ENCODE peak calls at places on chromosome 21, in five cellular contexts. One of them, this sample, is unnamed. For H3K9me3 and H3K36me3, the result is how much of the 10 kb centered on the place peaks cover.

GRCh38 chr21:31347435-31348032 is 3.5 kb upstream of the TIAM1 start:
- DNase-seq in left ventricle myocardium inferior: no peak
- DNase-seq in small intestine: no peak
- DNase-seq in aorta: no peak
- DNase-seq in tibial artery: no peak
- DNase-seq in this sample: no peak

GRCh38 chr21:38037416-38037815 is 121.2 kb upstream of the KCNJ6 start:
- DNase-seq in left ventricle myocardium inferior: no peak
- DNase-seq in small intestine: no peak
- DNase-seq in aorta: no peak
- DNase-seq in tibial artery: no peak
- DNase-seq in this sample: no peak

GRCh38 chr21:39564200-39564599 is 48.5 kb upstream of the B3GALT5 start:
- DNase-seq in left ventricle myocardium inferior: peak
- DNase-seq in small intestine: no peak
- DNase-seq in aorta: no peak
- DNase-seq in tibial artery: no peak
- DNase-seq in this sample: no peak

GRCh38 chr21:35533893-35534292 is 484.8 kb upstream of the RUNX1 start:
- DNase-seq in left ventricle myocardium inferior: no peak
- DNase-seq in small intestine: no peak
- DNase-seq in aorta: no peak
- DNase-seq in tibial artery: no peak
- DNase-seq in this sample: no peak

GRCh38 chr21:35265170-35265877 is 216.2 kb upstream of the RUNX1 start:
- DNase-seq in left ventricle myocardium inferior: no peak
- DNase-seq in small intestine: peak
- DNase-seq in aorta: no peak
- DNase-seq in tibial artery: no peak
- DNase-seq in this sample: no peak

GRCh38 chr21:25370311-25370744 is 237.0 kb downstream of the MRPL39 start:
- DNase-seq in left ventricle myocardium inferior: no peak
- DNase-seq in small intestine: no peak
- DNase-seq in aorta: peak
- DNase-seq in tibial artery: no peak
- DNase-seq in this sample: no peak

GRCh38 chr21:30468912-30469812 is 11.0 kb downstream of the KRTAP19-1 start:
- DNase-seq in left ventricle myocardium inferior: no peak
- DNase-seq in small intestine: no peak
- DNase-seq in aorta: no peak
- DNase-seq in tibial artery: no peak
- DNase-seq in this sample: no peak

GRCh38 chr21:21064353-21064752 is 66.1 kb downstream of the NCAM2 start:
- DNase-seq in left ventricle myocardium inferior: no peak
- DNase-seq in small intestine: no peak
- DNase-seq in aorta: no peak
- DNase-seq in tibial artery: no peak
- DNase-seq in this sample: no peak

GRCh38 chr21:29771491-29772066 is 168.2 kb downstream of the GRIK1 start:
- DNase-seq in left ventricle myocardium inferior: no peak
- DNase-seq in small intestine: no peak
- DNase-seq in aorta: no peak
- DNase-seq in tibial artery: no peak
- DNase-seq in this sample: no peak

GRCh38 chr21:37593740-37594471 is 227.3 kb downstream of the DYRK1A start:
- DNase-seq in left ventricle myocardium inferior: no peak
- DNase-seq in small intestine: no peak
- DNase-seq in aorta: no peak
- DNase-seq in tibial artery: no peak
- DNase-seq in this sample: no peak

GRCh38 chr21:37079211-37079824 is 6.3 kb downstream of the TTC3 start:
- DNase-seq in left ventricle myocardium inferior: no peak
- DNase-seq in small intestine: no peak
- DNase-seq in aorta: no peak
- DNase-seq in tibial artery: no peak
- DNase-seq in this sample: no peak

GRCh38 chr21:26185021-26185420 is 14.5 kb upstream of the APP start:
- DNase-seq in left ventricle myocardium inferior: no peak
- DNase-seq in small intestine: no peak
- DNase-seq in aorta: no peak
- DNase-seq in tibial artery: no peak
- DNase-seq in this sample: no peak

DNA sequence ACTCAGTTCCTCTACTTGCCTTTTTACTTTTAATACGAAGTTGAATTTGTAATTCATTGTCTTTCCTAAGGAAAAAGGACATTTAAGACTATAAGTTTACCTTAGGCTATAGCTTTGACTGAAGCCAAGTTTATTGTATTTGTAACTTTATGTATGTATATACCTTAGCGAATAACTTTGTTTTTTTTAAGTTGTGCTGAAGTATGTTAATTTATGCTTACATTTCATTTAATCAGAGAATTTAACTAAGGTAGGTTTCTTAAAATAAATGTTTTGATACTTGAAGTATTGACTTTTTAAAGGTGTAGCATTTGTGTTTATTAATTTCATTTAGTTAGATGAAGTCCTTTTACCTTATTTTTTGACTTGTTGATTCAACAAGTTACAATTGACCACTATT is 55.2 kb upstream of the TPTE start:
- DNase-seq in left ventricle myocardium inferior: no peak
- DNase-seq in small intestine: no peak
- DNase-seq in aorta: no peak
- DNase-seq in tibial artery: no peak
- DNase-seq in this sample: no peak
- H3K9me3 ChIP-seq in left ventricle myocardium inferior: under half
- H3K9me3 ChIP-seq in small intestine: under half
- H3K9me3 ChIP-seq in aorta: under half
- H3K9me3 ChIP-seq in tibial artery: under half
- H3K9me3 ChIP-seq in this sample: under half

DNA sequence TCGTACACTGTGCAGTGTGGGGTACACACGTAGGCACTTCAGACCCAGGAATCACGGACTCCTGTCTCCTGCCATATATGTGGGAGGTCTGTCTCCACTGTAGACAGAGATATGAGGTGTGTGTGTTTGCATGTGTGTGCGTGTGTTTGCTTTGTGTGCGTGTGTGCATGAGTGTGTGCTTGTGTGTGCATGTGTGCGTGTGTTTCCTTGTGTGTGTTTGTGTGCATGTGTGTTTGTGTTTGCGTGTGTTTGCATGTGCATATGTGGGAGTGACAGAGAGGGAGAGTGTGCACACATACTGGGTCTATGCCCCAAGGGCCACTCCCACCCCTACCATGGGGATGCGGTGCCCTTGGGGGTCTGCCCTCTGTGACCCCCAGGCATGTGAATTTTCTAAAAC is 94.5 kb downstream of the SIK1 start:
- DNase-seq in left ventricle myocardium inferior: no peak
- DNase-seq in small intestine: no peak
- DNase-seq in aorta: no peak
- DNase-seq in tibial artery: no peak
- DNase-seq in this sample: no peak
- H3K27ac ChIP-seq in left ventricle myocardium inferior: no peak
- H3K27ac ChIP-seq in small intestine: no peak
- H3K27ac ChIP-seq in aorta: no peak
- H3K27ac ChIP-seq in tibial artery: peak
- H3K27ac ChIP-seq in this sample: no peak

GRCh38 chr21:33572350-33572749 is 16.1 kb downstream of the DONSON start:
- DNase-seq in left ventricle myocardium inferior: no peak
- DNase-seq in small intestine: peak
- DNase-seq in aorta: no peak
- DNase-seq in tibial artery: no peak
- DNase-seq in this sample: no peak
- H3K36me3 ChIP-seq in left ventricle myocardium inferior: half or more
- H3K36me3 ChIP-seq in small intestine: under half
- H3K36me3 ChIP-seq in aorta: under half
- H3K36me3 ChIP-seq in tibial artery: half or more
- H3K36me3 ChIP-seq in this sample: under half

DNA sequence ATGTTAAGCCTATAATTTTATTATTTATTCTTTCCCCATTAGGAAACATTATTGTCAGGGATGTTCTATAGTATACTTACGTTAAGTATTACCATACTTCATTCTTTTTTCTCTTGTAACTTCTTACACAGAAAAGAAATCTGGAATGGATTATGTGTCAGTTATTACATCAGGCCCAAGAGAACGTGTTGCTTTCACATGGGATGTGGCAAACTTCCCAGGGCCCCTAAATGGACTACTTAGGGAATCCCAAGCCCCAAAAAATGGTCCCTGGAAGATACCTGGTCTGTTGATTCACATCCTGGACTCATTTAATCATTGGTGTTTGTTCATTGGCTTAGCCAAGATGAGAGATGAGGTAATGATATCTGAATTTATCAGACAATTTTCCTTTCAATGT is 249.8 kb downstream of the NRIP1 start:
- DNase-seq in left ventricle myocardium inferior: no peak
- DNase-seq in small intestine: no peak
- DNase-seq in aorta: no peak
- DNase-seq in tibial artery: no peak
- DNase-seq in this sample: no peak
- H3K9me3 ChIP-seq in left ventricle myocardium inferior: under half
- H3K9me3 ChIP-seq in small intestine: under half
- H3K9me3 ChIP-seq in aorta: under half
- H3K9me3 ChIP-seq in tibial artery: under half
- H3K9me3 ChIP-seq in this sample: under half

DNA sequence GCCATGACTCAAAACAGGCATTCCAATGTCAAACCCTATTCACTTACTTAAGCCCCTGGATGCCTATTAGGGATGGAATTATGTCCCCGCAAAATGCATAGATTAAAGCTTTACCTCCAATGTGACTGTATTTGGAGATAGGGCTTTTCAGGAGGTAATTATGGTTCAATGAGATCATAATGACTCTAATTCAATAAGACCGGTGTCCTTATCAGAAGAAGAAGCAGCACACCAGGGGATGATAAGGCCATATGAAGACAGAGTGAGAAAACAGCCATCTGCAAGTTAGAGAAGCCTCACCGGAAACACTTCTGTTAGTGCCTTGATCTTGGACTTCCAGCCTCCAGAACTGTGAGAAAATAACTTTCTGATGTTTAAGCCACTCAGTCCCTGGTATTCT is 1131.8 kb upstream of the TMPRSS15 start:
- DNase-seq in left ventricle myocardium inferior: no peak
- DNase-seq in small intestine: no peak
- DNase-seq in aorta: no peak
- DNase-seq in tibial artery: no peak
- DNase-seq in this sample: no peak
- H3K27ac ChIP-seq in left ventricle myocardium inferior: no peak
- H3K27ac ChIP-seq in small intestine: no peak
- H3K27ac ChIP-seq in aorta: no peak
- H3K27ac ChIP-seq in tibial artery: no peak
- H3K27ac ChIP-seq in this sample: no peak

DNA sequence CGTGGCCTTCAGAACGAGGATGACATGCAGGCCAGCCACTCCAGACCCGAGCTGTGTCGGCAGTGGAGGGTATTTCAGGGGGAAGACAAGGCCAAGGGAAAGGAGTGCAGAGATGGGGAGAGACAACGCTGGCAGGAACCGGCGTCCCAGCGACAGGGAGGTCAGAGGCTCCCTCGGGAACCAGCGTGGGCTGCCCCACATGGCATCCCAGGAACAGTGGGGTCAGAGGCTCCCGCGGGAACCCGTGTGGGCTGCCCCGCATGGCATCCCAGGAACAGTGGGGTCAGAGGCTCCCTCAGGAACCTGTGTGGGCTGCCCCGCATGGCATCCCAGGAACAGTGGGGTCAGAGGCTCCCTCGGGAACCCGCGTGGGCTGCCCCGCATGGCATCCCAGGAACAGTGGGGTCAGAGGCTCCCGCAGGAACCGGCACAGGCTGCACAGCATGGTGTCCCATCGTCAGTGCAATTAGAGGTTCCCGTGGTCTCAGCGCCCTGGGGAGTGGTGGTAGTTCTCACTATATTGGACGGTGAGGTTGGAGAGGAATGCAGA is 43.0 kb downstream of the SLC19A1 start:
- DNase-seq in left ventricle myocardium inferior: peak
- DNase-seq in small intestine: no peak
- DNase-seq in aorta: peak
- DNase-seq in tibial artery: peak
- DNase-seq in this sample: no peak
- H3K36me3 ChIP-seq in left ventricle myocardium inferior: half or more
- H3K36me3 ChIP-seq in small intestine: under half
- H3K36me3 ChIP-seq in aorta: under half
- H3K36me3 ChIP-seq in tibial artery: half or more
- H3K36me3 ChIP-seq in this sample: half or more

GRCh38 chr21:28215214-28215954 is 777.3 kb downstream of the LTN1 start:
- DNase-seq in left ventricle myocardium inferior: no peak
- DNase-seq in small intestine: no peak
- DNase-seq in aorta: no peak
- DNase-seq in tibial artery: no peak
- DNase-seq in this sample: no peak

GRCh38 chr21:28216976-28217523 is 775.6 kb downstream of the LTN1 start:
- DNase-seq in left ventricle myocardium inferior: no peak
- DNase-seq in small intestine: no peak
- DNase-seq in aorta: no peak
- DNase-seq in tibial artery: no peak
- DNase-seq in this sample: no peak

GRCh38 chr21:28212056-28212455 is 780.6 kb downstream of the LTN1 start:
- DNase-seq in left ventricle myocardium inferior: no peak
- DNase-seq in small intestine: no peak
- DNase-seq in aorta: no peak
- DNase-seq in tibial artery: no peak
- DNase-seq in this sample: no peak

GRCh38 chr21:28207776-28208175 is 784.9 kb downstream of the LTN1 start:
- DNase-seq in left ventricle myocardium inferior: no peak
- DNase-seq in small intestine: no peak
- DNase-seq in aorta: no peak
- DNase-seq in tibial artery: no peak
- DNase-seq in this sample: no peak

DNA sequence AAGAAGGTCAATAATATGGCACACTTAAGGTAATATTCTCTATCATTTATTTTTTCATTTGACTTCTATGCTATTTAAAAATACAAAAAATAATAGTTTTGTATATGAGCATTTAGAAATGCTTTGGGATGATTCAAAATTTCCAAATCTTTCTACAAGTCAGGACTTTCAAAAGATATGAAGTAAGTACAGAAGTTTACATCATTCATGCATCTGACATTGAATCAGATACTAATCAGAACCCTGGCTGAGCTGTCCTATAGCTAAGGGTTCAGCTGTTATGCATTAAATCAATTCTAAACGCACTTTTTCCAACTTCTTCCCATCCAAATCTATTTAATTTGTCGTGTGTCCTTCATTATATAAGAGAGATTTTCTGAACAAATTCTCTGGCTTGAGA is 779.5 kb downstream of the LTN1 start:
- DNase-seq in left ventricle myocardium inferior: no peak
- DNase-seq in small intestine: no peak
- DNase-seq in aorta: no peak
- DNase-seq in tibial artery: no peak
- DNase-seq in this sample: no peak
- H3K9me3 ChIP-seq in left ventricle myocardium inferior: under half
- H3K9me3 ChIP-seq in small intestine: under half
- H3K9me3 ChIP-seq in aorta: under half
- H3K9me3 ChIP-seq in tibial artery: under half
- H3K9me3 ChIP-seq in this sample: under half

GRCh38 chr21:28256420-28256831 is 736.3 kb downstream of the LTN1 start:
- DNase-seq in left ventricle myocardium inferior: no peak
- DNase-seq in small intestine: peak
- DNase-seq in aorta: no peak
- DNase-seq in tibial artery: no peak
- DNase-seq in this sample: no peak
- H3K27ac ChIP-seq in left ventricle myocardium inferior: no peak
- H3K27ac ChIP-seq in small intestine: no peak
- H3K27ac ChIP-seq in aorta: no peak
- H3K27ac ChIP-seq in tibial artery: no peak
- H3K27ac ChIP-seq in this sample: no peak

This sample was measured in iPS DF 6.9.